ENCODE peak calls at places on chromosome 7, in seven cellular contexts. One of them, this sample, is unnamed.

GRCh38 chr7:131867461-131867860 is 311.0 kb upstream of the PODXL start:
- DNase-seq in stimulated activated CD4-positive, alpha-beta T cell treated with anti-CD3 and anti-CD28 coated beads, TNF-alpha, amount 100 ng/mL, for 48 hours: no peak
- DNase-seq in Panc1: no peak
- DNase-seq in HepG2: no peak
- DNase-seq in nephron progenitor cell: no peak
- DNase-seq in nucleus accumbens: no peak
- DNase-seq in iris pigment epithelial cell: no peak
- DNase-seq in this sample: no peak

GRCh38 chr7:94741179-94741578 is 85.2 kb upstream of the SGCE start:
- DNase-seq in stimulated activated CD4-positive, alpha-beta T cell treated with anti-CD3 and anti-CD28 coated beads, TNF-alpha, amount 100 ng/mL, for 48 hours: no peak
- DNase-seq in Panc1: no peak
- DNase-seq in HepG2: peak
- DNase-seq in nephron progenitor cell: no peak
- DNase-seq in nucleus accumbens: no peak
- DNase-seq in iris pigment epithelial cell: peak
- DNase-seq in this sample: no peak

GRCh38 chr7:37671871-37672270 is 11.7 kb upstream of the GPR141 start:
- DNase-seq in stimulated activated CD4-positive, alpha-beta T cell treated with anti-CD3 and anti-CD28 coated beads, TNF-alpha, amount 100 ng/mL, for 48 hours: no peak
- DNase-seq in Panc1: no peak
- DNase-seq in HepG2: no peak
- DNase-seq in nephron progenitor cell: no peak
- DNase-seq in nucleus accumbens: no peak
- DNase-seq in iris pigment epithelial cell: no peak
- DNase-seq in this sample: no peak

GRCh38 chr7:44325181-44325671 is at the start of gene CAMK2B:
- DNase-seq in stimulated activated CD4-positive, alpha-beta T cell treated with anti-CD3 and anti-CD28 coated beads, TNF-alpha, amount 100 ng/mL, for 48 hours: no peak
- DNase-seq in Panc1: no peak
- DNase-seq in HepG2: no peak
- DNase-seq in nephron progenitor cell: peak
- DNase-seq in nucleus accumbens: no peak
- DNase-seq in iris pigment epithelial cell: no peak
- DNase-seq in this sample: peak

GRCh38 chr7:75727881-75728592 is 10.7 kb downstream of the HIP1 start:
- DNase-seq in stimulated activated CD4-positive, alpha-beta T cell treated with anti-CD3 and anti-CD28 coated beads, TNF-alpha, amount 100 ng/mL, for 48 hours: no peak
- DNase-seq in Panc1: no peak
- DNase-seq in HepG2: peak
- DNase-seq in nephron progenitor cell: peak
- DNase-seq in nucleus accumbens: no peak
- DNase-seq in iris pigment epithelial cell: peak
- DNase-seq in this sample: no peak

GRCh38 chr7:5590596-5591546 is 167.2 kb upstream of the TNRC18 start:
- DNase-seq in stimulated activated CD4-positive, alpha-beta T cell treated with anti-CD3 and anti-CD28 coated beads, TNF-alpha, amount 100 ng/mL, for 48 hours: no peak
- DNase-seq in Panc1: no peak
- DNase-seq in HepG2: no peak
- DNase-seq in nephron progenitor cell: no peak
- DNase-seq in nucleus accumbens: no peak
- DNase-seq in iris pigment epithelial cell: no peak
- DNase-seq in this sample: no peak

GRCh38 chr7:106538638-106539037 is 122.3 kb downstream of the CCDC71L start:
- DNase-seq in stimulated activated CD4-positive, alpha-beta T cell treated with anti-CD3 and anti-CD28 coated beads, TNF-alpha, amount 100 ng/mL, for 48 hours: no peak
- DNase-seq in Panc1: no peak
- DNase-seq in HepG2: no peak
- DNase-seq in nephron progenitor cell: no peak
- DNase-seq in nucleus accumbens: no peak
- DNase-seq in iris pigment epithelial cell: peak
- DNase-seq in this sample: no peak

GRCh38 chr7:141511370-141512335 is 39.6 kb upstream of the AGK start:
- DNase-seq in stimulated activated CD4-positive, alpha-beta T cell treated with anti-CD3 and anti-CD28 coated beads, TNF-alpha, amount 100 ng/mL, for 48 hours: no peak
- DNase-seq in Panc1: no peak
- DNase-seq in HepG2: no peak
- DNase-seq in nephron progenitor cell: peak
- DNase-seq in nucleus accumbens: peak
- DNase-seq in iris pigment epithelial cell: no peak
- DNase-seq in this sample: peak

GRCh38 chr7:66505009-66505408 is 123.7 kb upstream of the KCTD7 start:
- DNase-seq in stimulated activated CD4-positive, alpha-beta T cell treated with anti-CD3 and anti-CD28 coated beads, TNF-alpha, amount 100 ng/mL, for 48 hours: no peak
- DNase-seq in Panc1: no peak
- DNase-seq in HepG2: no peak
- DNase-seq in nephron progenitor cell: no peak
- DNase-seq in nucleus accumbens: no peak
- DNase-seq in iris pigment epithelial cell: no peak
- DNase-seq in this sample: no peak

GRCh38 chr7:19024261-19024660 is 93.2 kb downstream of the TWIST1 start:
- DNase-seq in stimulated activated CD4-positive, alpha-beta T cell treated with anti-CD3 and anti-CD28 coated beads, TNF-alpha, amount 100 ng/mL, for 48 hours: no peak
- DNase-seq in Panc1: no peak
- DNase-seq in HepG2: no peak
- DNase-seq in nephron progenitor cell: no peak
- DNase-seq in nucleus accumbens: no peak
- DNase-seq in iris pigment epithelial cell: peak
- DNase-seq in this sample: no peak

GRCh38 chr7:40843338-40844026 is 708.7 kb downstream of the SUGCT start:
- DNase-seq in stimulated activated CD4-positive, alpha-beta T cell treated with anti-CD3 and anti-CD28 coated beads, TNF-alpha, amount 100 ng/mL, for 48 hours: no peak
- DNase-seq in Panc1: no peak
- DNase-seq in HepG2: no peak
- DNase-seq in nephron progenitor cell: no peak
- DNase-seq in nucleus accumbens: no peak
- DNase-seq in iris pigment epithelial cell: peak
- DNase-seq in this sample: no peak